ENCODE peak calls at places on chromosome 19, in five cellular contexts. U is uterus, N is spleen, X is heart left ventricle, Y is IMR-90. O is an unnamed sample.

GRCh38 chr19:3563689-3564269 is 6.4 kb upstream of the MFSD12 start:
- DNase-seq in U (no peak), N (no peak), Y (no peak), X (no peak), O (no peak)

GRCh38 chr19:7346488-7346971 is 2.2 kb upstream of the ARHGEF18 start:
- DNase-seq in Y (no peak), X (no peak), N (peak), U (no peak), O (no peak)

GRCh38 chr19:38270587-38271167 is 6.3 kb downstream of the SPINT2 start:
- DNase-seq in X (no peak), Y (peak), N (no peak), U (no peak), O (no peak)

GRCh38 chr19:35731353-35731752 is 10.9 kb downstream of the IGFLR1 start:
- DNase-seq in Y (no peak), X (no peak), N (no peak), U (no peak), O (no peak)

GRCh38 chr19:13788991-13789390 is 6.3 kb upstream of the ZSWIM4 start:
- DNase-seq in N (peak), Y (peak), X (peak), U (peak), O (no peak)

GRCh38 chr19:46408611-46409039 is 4.7 kb downstream of the CCDC8 start:
- DNase-seq in N (no peak), U (peak), X (peak), Y (peak), O (no peak)

GRCh38 chr19:49020342-49020741 is 3.5 kb upstream of the LHB start:
- DNase-seq in Y (no peak), N (no peak), U (no peak), X (no peak), O (no peak)

GRCh38 chr19:29299416-29300380 is 86.7 kb upstream of the UQCRFS1 start:
- DNase-seq in N (peak), Y (no peak), U (no peak), X (no peak), O (no peak)

GRCh38 chr19:53977429-53977990 is 13.9 kb upstream of the CACNG6 start:
- DNase-seq in N (no peak), Y (peak), X (peak), U (peak), O (peak)

GRCh38 chr19:36115453-36116343 is at the start of gene TBCB:
- DNase-seq in Y (peak), U (no peak), X (peak), N (peak), O (peak)

GRCh38 chr19:49499030-49499670 is 2.9 kb downstream of the RPS11 start:
- DNase-seq in N (peak), Y (no peak), U (no peak), X (no peak), O (no peak)

GRCh38 chr19:2064788-2065524 is 13.9 kb upstream of the MKNK2 start:
- DNase-seq in N (peak), X (peak), Y (no peak), U (no peak), O (no peak)
- TF ChIP-seq CTCF in N (no peak), X (no peak), Y (no peak), U (no peak), O (no peak)

GRCh38 chr19:6056801-6057650 is 53.3 kb downstream of the RFX2 start:
- DNase-seq in Y (peak), U (peak), X (peak), N (no peak), O (peak)
- TF ChIP-seq POLR2A in Y (peak), U (peak), X (peak), N (no peak), O (no peak)

DNA sequence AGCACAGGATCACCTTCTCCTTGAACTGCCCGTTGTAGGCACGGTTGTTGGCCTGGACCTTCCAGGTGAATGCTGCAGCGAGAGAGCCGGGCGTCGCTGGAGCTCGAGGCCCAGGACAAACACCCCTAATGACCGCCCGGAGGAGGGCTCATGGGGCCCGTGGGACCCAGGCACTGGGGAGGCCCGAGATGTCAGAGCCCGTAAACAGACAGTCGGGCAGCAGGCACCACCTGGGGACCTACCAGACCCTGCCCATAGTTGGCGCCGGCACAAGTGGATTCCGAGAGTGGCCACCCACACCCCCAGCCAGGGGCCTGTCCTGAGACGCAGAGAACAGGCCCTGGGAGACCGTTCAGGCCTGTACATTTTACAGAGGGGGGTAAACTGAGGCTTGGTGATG is 2.4 kb downstream of the ATP8B3 start:
- DNase-seq in U (no peak), Y (no peak), N (peak), X (no peak), O (no peak)
- TF ChIP-seq CTCF in U (no peak), Y (no peak), N (no peak), X (no peak), O (no peak)

DNA sequence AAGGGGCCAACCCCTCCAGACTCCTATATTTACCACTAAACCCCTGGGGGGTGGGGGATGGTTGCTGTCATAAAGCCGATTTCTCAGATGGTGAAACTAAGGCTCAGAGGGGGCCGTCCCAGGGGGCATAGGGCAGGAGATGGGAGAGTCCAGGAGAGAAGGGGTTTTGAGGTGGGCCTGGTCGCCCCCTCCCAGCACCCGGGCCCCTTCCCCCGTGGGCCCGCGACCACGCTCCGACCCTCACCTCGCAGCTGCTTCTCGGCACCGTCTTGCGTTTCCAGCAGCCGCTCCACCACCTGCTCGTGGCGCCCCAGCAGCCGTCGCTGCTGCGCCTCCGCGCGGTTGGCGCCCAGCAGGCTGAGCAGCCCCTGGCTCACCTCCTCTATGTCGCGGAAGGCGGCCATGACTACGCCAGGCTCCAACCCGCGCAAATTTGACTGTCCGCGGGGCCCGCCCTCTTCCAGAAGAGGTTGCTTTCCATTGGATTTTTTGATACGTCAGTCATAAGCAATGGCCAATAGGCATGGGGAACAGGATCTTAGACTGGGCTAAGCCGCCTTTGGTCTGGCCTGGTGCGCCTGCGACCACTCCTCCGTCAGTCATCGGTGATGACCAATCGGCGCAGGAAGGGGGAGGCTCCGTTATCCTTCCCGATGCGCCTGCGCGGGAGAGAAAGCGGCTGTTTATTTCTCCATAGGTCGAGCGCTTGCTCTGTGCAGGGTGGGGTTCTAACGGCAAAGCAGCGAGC is at the start of gene SPC24:
- DNase-seq in X (peak), Y (peak), N (peak), U (peak), O (peak)
- TF ChIP-seq POLR2A in X (peak), Y (peak), N (no peak), U (peak), O (no peak)

O was measured in lower leg skin.